ENCODE peak calls at places on chromosome 11, in ten cellular contexts. X is mesenchymal stem cell; V is dermis microvascular lymphatic vessel endothelial cell; O is GOT3; A is effector CD8-positive, alpha-beta T cell; K is stimulated activated CD4-positive, alpha-beta T cell treated with anti-CD3 and anti-CD28 coated beads, Interleukin-4, amount 100 ng/mL, for 24 hours; R is ELF-1; T is HCT116; Z is GM04504; D is activated B cell treated with CpG ODN at 0.5 μM for 24 hours. H is an unnamed sample.

GRCh38 chr11:123166095-123166559 is 28.9 kb downstream of the CLMP start:
- DNase-seq in X (peak), V (no peak), O (no peak), A (no peak), K (no peak), R (peak), T (no peak), Z (no peak), D (no peak), H (peak)

GRCh38 chr11:76380161-76380976 is 563 bp downstream of the THAP12 start:
- DNase-seq in X (peak), V (peak), O (no peak), A (peak), K (peak), R (peak), T (no peak), Z (no peak), D (no peak), H (peak)

GRCh38 chr11:123020968-123021367 is 39.3 kb upstream of the BSX start:
- DNase-seq in X (peak), V (peak), O (no peak), A (no peak), K (peak), R (peak), T (peak), Z (no peak), D (no peak), H (no peak)

GRCh38 chr11:8329336-8329735 is 65.7 kb upstream of the LMO1 start:
- DNase-seq in X (no peak), V (no peak), O (no peak), A (no peak), K (no peak), R (no peak), T (no peak), Z (no peak), D (no peak), H (no peak)

GRCh38 chr11:16293204-16293681 is 63.1 kb downstream of the SOX6 start:
- DNase-seq in X (peak), V (no peak), O (no peak), A (no peak), K (no peak), R (no peak), T (no peak), Z (peak), D (no peak), H (no peak)

GRCh38 chr11:2377511-2378443 is 667 bp downstream of the CD81 start:
- DNase-seq in X (peak), V (peak), O (no peak), A (peak), K (peak), R (no peak), T (no peak), Z (no peak), D (no peak), H (peak)

GRCh38 chr11:66418168-66418985 is 2.5 kb upstream of the NPAS4 start:
- DNase-seq in X (peak), V (peak), O (peak), A (peak), K (peak), R (peak), T (peak), Z (peak), D (peak), H (peak)

GRCh38 chr11:19683141-19683805 is 29.4 kb upstream of the NAV2 start:
- DNase-seq in X (no peak), V (peak), O (no peak), A (no peak), K (no peak), R (no peak), T (no peak), Z (no peak), D (no peak), H (no peak)

GRCh38 chr11:118961591-118961990 is 5.5 kb downstream of the UPK2 start:
- DNase-seq in X (no peak), V (no peak), O (no peak), A (no peak), K (no peak), R (no peak), T (no peak), Z (no peak), D (no peak), H (no peak)

GRCh38 chr11:118374729-118375128 is 15.3 kb downstream of the UBE4A start:
- DNase-seq in X (no peak), V (no peak), O (no peak), A (no peak), K (no peak), R (no peak), T (no peak), Z (peak), D (no peak), H (no peak)

GRCh38 chr11:8035225-8035846 is 45.7 kb upstream of the TUB start:
- DNase-seq in X (no peak), V (no peak), O (no peak), A (no peak), K (no peak), R (no peak), T (no peak), Z (no peak), D (no peak), H (no peak)

GRCh38 chr11:104134760-104135159 is 29.2 kb downstream of the PDGFD start:
- DNase-seq in X (peak), V (peak), O (no peak), A (no peak), K (no peak), R (peak), T (no peak), Z (no peak), D (no peak), H (no peak)

GRCh38 chr11:69654660-69655478 is 13.9 kb downstream of the CCND1 start:
- DNase-seq in X (peak), V (no peak), O (no peak), A (no peak), K (no peak), R (peak), T (no peak), Z (no peak), D (no peak), H (no peak)

GRCh38 chr11:125274309-125274708 is 109.8 kb downstream of the PKNOX2 start:
- DNase-seq in X (no peak), V (no peak), O (no peak), A (no peak), K (no peak), R (no peak), T (no peak), Z (no peak), D (no peak), H (no peak)

GRCh38 chr11:57406337-57406904 is 16.0 kb upstream of the PRG2 start:
- DNase-seq in X (no peak), V (peak), O (no peak), A (no peak), K (peak), R (no peak), T (no peak), Z (no peak), D (no peak), H (peak)

GRCh38 chr11:133303262-133303661 is 229.0 kb downstream of the OPCML start:
- DNase-seq in X (no peak), V (no peak), O (no peak), A (no peak), K (no peak), R (no peak), T (no peak), Z (no peak), D (no peak), H (no peak)

GRCh38 chr11:12556155-12556554 is 118.1 kb upstream of the TEAD1 start:
- DNase-seq in X (peak), V (no peak), O (no peak), A (no peak), K (no peak), R (no peak), T (no peak), Z (no peak), D (no peak), H (no peak)

GRCh38 chr11:43686207-43686606 is 5.7 kb downstream of the HSD17B12 start:
- DNase-seq in X (no peak), V (peak), O (no peak), A (no peak), K (no peak), R (no peak), T (no peak), Z (no peak), D (no peak), H (no peak)

GRCh38 chr11:19450282-19450681 is 209.5 kb upstream of the E2F8 start:
- DNase-seq in X (no peak), V (no peak), O (no peak), A (no peak), K (no peak), R (no peak), T (no peak), Z (no peak), D (no peak), H (no peak)

GRCh38 chr11:120563698-120564572 is 52.4 kb downstream of the GRIK4 start:
- DNase-seq in X (peak), V (peak), O (no peak), A (no peak), K (no peak), R (peak), T (no peak), Z (no peak), D (no peak), H (no peak)

GRCh38 chr11:108204376-108204775 is 18.1 kb downstream of the NPAT start:
- DNase-seq in X (no peak), V (no peak), O (no peak), A (no peak), K (no peak), R (no peak), T (no peak), Z (no peak), D (no peak), H (no peak)

GRCh38 chr11:60371854-60372253 is 6.5 kb upstream of the MS4A7 start:
- DNase-seq in X (no peak), V (no peak), O (no peak), A (no peak), K (no peak), R (no peak), T (no peak), Z (no peak), D (no peak), H (no peak)

GRCh38 chr11:119262668-119263351 is 54.1 kb downstream of the MCAM start:
- DNase-seq in X (peak), V (peak), O (no peak), A (no peak), K (peak), R (no peak), T (no peak), Z (no peak), D (no peak), H (no peak)

GRCh38 chr11:76579047-76579751 is 91.3 kb downstream of the LRRC32 start:
- DNase-seq in X (peak), V (peak), O (no peak), A (no peak), K (no peak), R (peak), T (no peak), Z (no peak), D (no peak), H (no peak)

GRCh38 chr11:114150671-114151070 is 91.2 kb downstream of the ZBTB16 start:
- DNase-seq in X (no peak), V (no peak), O (no peak), A (no peak), K (no peak), R (no peak), T (no peak), Z (no peak), D (no peak), H (no peak)

GRCh38 chr11:112871909-112872511 is 89.2 kb upstream of the NCAM1 start:
- DNase-seq in X (no peak), V (no peak), O (no peak), A (no peak), K (no peak), R (no peak), T (no peak), Z (no peak), D (no peak), H (no peak)

GRCh38 chr11:35765211-35765610 is 102.6 kb downstream of the TRIM44 start:
- DNase-seq in X (no peak), V (no peak), O (no peak), A (no peak), K (no peak), R (no peak), T (no peak), Z (no peak), D (no peak), H (no peak)

GRCh38 chr11:67572747-67573419 is 10.7 kb upstream of the GSTP1 start:
- DNase-seq in X (peak), V (peak), O (no peak), A (no peak), K (peak), R (peak), T (peak), Z (no peak), D (no peak), H (peak)

GRCh38 chr11:117172678-117173421 is 5.7 kb upstream of the SIDT2 start:
- DNase-seq in X (peak), V (peak), O (no peak), A (no peak), K (no peak), R (peak), T (no peak), Z (no peak), D (no peak), H (no peak)

GRCh38 chr11:43917851-43918250 is 24.6 kb upstream of the C11orf96 start:
- DNase-seq in X (peak), V (no peak), O (no peak), A (no peak), K (no peak), R (no peak), T (no peak), Z (no peak), D (no peak), H (no peak)

GRCh38 chr11:76700177-76701100 is 29.9 kb upstream of the LRRC32 start:
- DNase-seq in X (peak), V (peak), O (peak), A (no peak), K (no peak), R (peak), T (peak), Z (peak), D (no peak), H (no peak)

GRCh38 chr11:132981146-132981956 is 551.0 kb downstream of the OPCML start:
- DNase-seq in X (no peak), V (no peak), O (no peak), A (no peak), K (no peak), R (peak), T (no peak), Z (no peak), D (no peak), H (no peak)

GRCh38 chr11:5516599-5516998 is at the start of gene UBQLNL:
- DNase-seq in X (no peak), V (no peak), O (no peak), A (no peak), K (no peak), R (no peak), T (no peak), Z (no peak), D (no peak), H (no peak)

GRCh38 chr11:10288316-10288715 is 5.7 kb downstream of the SBF2 start:
- DNase-seq in X (no peak), V (no peak), O (no peak), A (no peak), K (no peak), R (no peak), T (no peak), Z (no peak), D (no peak), H (no peak)

H was measured in activated CD8-positive, alpha-beta memory T cell treated with anti-CD3 and anti-CD28 coated beads, Interleukin-2, amount 50 U/mL, for 48 hours.